ENCODE peak calls at places on chromosomes 2 and 18, in seven cellular contexts. C is mesenchymal stem cell; E is CD8-positive, alpha-beta T cell; Y is foreskin fibroblast; F is effector memory CD4-positive, alpha-beta T cell; M is GM23338; X is CD8-positive, alpha-beta memory T cell. N is an unnamed sample.

GRCh38 chr18:73564073-73564472 is 583.6 kb downstream of the FBXO15 start:
- DNase-seq in C (peak), E (no peak), Y (peak), F (no peak), M (no peak), X (no peak), N (peak)

GRCh38 chr18:64271975-64272659 is 123.2 kb upstream of the LINC00305 start:
- DNase-seq in C (no peak), E (no peak), Y (no peak), F (no peak), M (no peak), X (no peak), N (no peak)

GRCh38 chr2:208148803-208149202 is 2.8 kb upstream of the CRYGB start:
- DNase-seq in C (no peak), E (no peak), Y (no peak), F (no peak), M (peak), X (no peak), N (no peak)

GRCh38 chr2:159971365-159972122 is 90.9 kb downstream of the PLA2R1 start:
- DNase-seq in C (no peak), E (no peak), Y (no peak), F (no peak), M (no peak), X (no peak), N (no peak)

GRCh38 chr2:48341556-48342133 is 188.3 kb upstream of the STON1 start:
- DNase-seq in C (no peak), E (no peak), Y (no peak), F (no peak), M (no peak), X (no peak), N (peak)

GRCh38 chr2:237440819-237441281 is 26.9 kb upstream of the COL6A3 start:
- DNase-seq in C (peak), E (no peak), Y (peak), F (no peak), M (no peak), X (no peak), N (no peak)

GRCh38 chr2:143513081-143513480 is 383.9 kb downstream of the ARHGAP15 start:
- DNase-seq in C (peak), E (no peak), Y (peak), F (no peak), M (peak), X (no peak), N (peak)

GRCh38 chr2:198374375-198375072 is 570.1 kb downstream of the PLCL1 start:
- DNase-seq in C (peak), E (no peak), Y (peak), F (no peak), M (peak), X (no peak), N (peak)

GRCh38 chr2:6917071-6917760 is at the start of gene RNF144A:
- DNase-seq in C (peak), E (peak), Y (peak), F (peak), M (peak), X (peak), N (peak)

GRCh38 chr2:168211664-168212163 is 35.7 kb downstream of the STK39 start:
- DNase-seq in C (no peak), E (no peak), Y (no peak), F (no peak), M (no peak), X (no peak), N (no peak)

GRCh38 chr2:15163316-15163715 is 397.8 kb downstream of the NBAS start:
- DNase-seq in C (no peak), E (no peak), Y (peak), F (no peak), M (no peak), X (no peak), N (no peak)

GRCh38 chr2:219561179-219562048 is 9.9 kb downstream of the OBSL1 start:
- DNase-seq in C (no peak), E (no peak), Y (no peak), F (no peak), M (peak), X (no peak), N (no peak)

GRCh38 chr18:61606068-61606660 is 272.9 kb downstream of the CDH20 start:
- DNase-seq in C (peak), E (no peak), Y (peak), F (no peak), M (peak), X (no peak), N (peak)

GRCh38 chr2:171595896-171596295 is 73.6 kb downstream of the CYBRD1 start:
- DNase-seq in C (peak), E (no peak), Y (peak), F (no peak), M (no peak), X (no peak), N (peak)

GRCh38 chr2:166373951-166374350 is 1.8 kb downstream of the SCN9A start:
- DNase-seq in C (peak), E (no peak), Y (peak), F (no peak), M (peak), X (no peak), N (peak)
- H3K4me3 ChIP-seq in C (no peak), E (no peak), Y (peak), F (no peak), M (no peak), X (no peak), N (no peak)

GRCh38 chr2:9439536-9439935 is 16.1 kb downstream of the CPSF3 start:
- DNase-seq in C (peak), E (no peak), Y (peak), F (no peak), M (no peak), X (no peak), N (peak)

GRCh38 chr2:9434484-9434883 is 11.0 kb downstream of the CPSF3 start:
- DNase-seq in C (peak), E (no peak), Y (no peak), F (no peak), M (no peak), X (no peak), N (peak)

GRCh38 chr2:9445089-9445488 is 21.6 kb downstream of the CPSF3 start:
- DNase-seq in C (no peak), E (no peak), Y (no peak), F (no peak), M (no peak), X (no peak), N (no peak)

GRCh38 chr2:9441556-9441955 is 18.1 kb downstream of the CPSF3 start:
- DNase-seq in C (peak), E (no peak), Y (no peak), F (no peak), M (no peak), X (no peak), N (no peak)

DNA sequence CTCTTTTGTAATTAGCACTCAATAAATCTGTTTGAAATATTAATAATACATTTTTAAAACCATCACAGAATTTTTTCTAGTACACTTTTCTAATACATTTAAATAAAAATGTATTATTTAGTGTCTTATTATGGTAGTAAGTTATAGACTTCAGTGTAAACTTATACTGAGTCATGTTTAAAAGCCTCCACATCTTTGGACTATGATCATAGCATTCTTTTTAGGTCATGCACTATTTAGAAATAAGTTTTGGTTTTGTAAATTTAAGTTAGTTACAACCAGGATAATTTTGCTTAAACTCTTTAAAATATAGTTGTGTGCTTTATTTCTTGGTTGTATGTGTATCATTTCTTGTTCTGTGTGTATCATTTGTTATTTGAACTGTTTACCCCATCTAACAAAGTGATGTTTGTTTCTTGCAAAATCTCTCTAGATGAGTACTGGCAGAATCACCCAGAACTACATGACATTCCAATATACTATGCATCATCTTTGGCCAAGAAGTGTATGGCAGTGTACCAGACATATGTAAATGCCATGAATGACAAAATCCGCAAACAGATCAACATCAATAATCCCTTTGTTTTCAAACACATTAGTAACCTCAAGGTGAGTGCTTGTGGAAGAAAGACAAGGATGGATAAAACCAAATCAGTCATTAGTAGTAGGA is 16.7 kb downstream of the CPSF3 start:
- DNase-seq in C (peak), E (no peak), Y (peak), F (no peak), M (no peak), X (no peak), N (peak)
- H3K4me3 ChIP-seq in C (no peak), E (no peak), Y (no peak), F (no peak), M (no peak), X (no peak), N (no peak)

GRCh38 chr2:55031505-55031904 is 18.7 kb downstream of the RTN4 start:
- DNase-seq in C (no peak), E (no peak), Y (no peak), F (no peak), M (no peak), X (no peak), N (no peak)

GRCh38 chr2:55033076-55033742 is 17.0 kb downstream of the RTN4 start:
- DNase-seq in C (no peak), E (no peak), Y (no peak), F (no peak), M (no peak), X (no peak), N (peak)

GRCh38 chr2:55033921-55034320 is 16.3 kb downstream of the RTN4 start:
- DNase-seq in C (no peak), E (no peak), Y (no peak), F (no peak), M (no peak), X (no peak), N (no peak)

GRCh38 chr2:55038428-55038827 is 11.8 kb downstream of the RTN4 start:
- DNase-seq in C (no peak), E (no peak), Y (no peak), F (no peak), M (no peak), X (no peak), N (no peak)

GRCh38 chr2:55035716-55036115 is 14.5 kb downstream of the RTN4 start:
- DNase-seq in C (no peak), E (no peak), Y (no peak), F (no peak), M (no peak), X (no peak), N (no peak)
- H3K4me3 ChIP-seq in C (no peak), E (no peak), Y (no peak), F (no peak), M (no peak), X (no peak), N (no peak)

GRCh38 chr18:59902993-59903610 is 3.3 kb downstream of the PMAIP1 start:
- DNase-seq in C (no peak), E (no peak), Y (no peak), F (no peak), M (no peak), X (no peak), N (no peak)
- H3K4me3 ChIP-seq in C (no peak), E (no peak), Y (no peak), F (no peak), M (peak), X (no peak), N (peak)

DNA sequence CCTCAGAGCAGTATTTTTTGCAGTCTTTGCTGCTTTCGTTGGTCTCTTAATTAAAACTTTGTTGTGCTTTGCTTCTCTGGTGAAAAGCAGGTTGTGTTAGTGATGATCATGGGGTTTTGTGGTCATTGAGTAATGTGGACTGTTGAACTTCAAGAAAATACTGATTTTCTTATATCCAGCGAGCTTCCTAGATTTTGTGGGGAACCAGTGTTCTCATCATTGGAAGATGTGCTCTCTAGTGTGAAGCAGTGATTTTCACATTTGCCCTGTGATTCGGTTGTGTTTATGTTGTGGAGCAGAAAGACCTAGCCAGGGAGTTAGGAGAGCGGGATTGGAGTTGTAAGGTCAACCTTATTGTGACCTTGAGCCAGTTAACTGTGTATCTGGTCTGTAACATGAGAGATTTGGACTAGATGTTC is 12.4 kb downstream of the ASAP2 start:
- DNase-seq in C (peak), E (no peak), Y (peak), F (no peak), M (no peak), X (no peak), N (peak)
- H3K4me3 ChIP-seq in C (no peak), E (no peak), Y (no peak), F (no peak), M (no peak), X (no peak), N (no peak)

GRCh38 chr2:69911985-69912563 is 2.8 kb upstream of the MXD1 start:
- DNase-seq in C (peak), E (no peak), Y (peak), F (no peak), M (peak), X (no peak), N (peak)

GRCh38 chr2:69902213-69902922 is 8.6 kb downstream of the SNRNP27 start:
- DNase-seq in C (no peak), E (peak), Y (no peak), F (no peak), M (no peak), X (no peak), N (no peak)

GRCh38 chr2:69907216-69907615 is 7.7 kb upstream of the MXD1 start:
- DNase-seq in C (no peak), E (no peak), Y (no peak), F (no peak), M (no peak), X (no peak), N (no peak)
- H3K4me3 ChIP-seq in C (no peak), E (no peak), Y (no peak), F (no peak), M (no peak), X (no peak), N (no peak)

DNA sequence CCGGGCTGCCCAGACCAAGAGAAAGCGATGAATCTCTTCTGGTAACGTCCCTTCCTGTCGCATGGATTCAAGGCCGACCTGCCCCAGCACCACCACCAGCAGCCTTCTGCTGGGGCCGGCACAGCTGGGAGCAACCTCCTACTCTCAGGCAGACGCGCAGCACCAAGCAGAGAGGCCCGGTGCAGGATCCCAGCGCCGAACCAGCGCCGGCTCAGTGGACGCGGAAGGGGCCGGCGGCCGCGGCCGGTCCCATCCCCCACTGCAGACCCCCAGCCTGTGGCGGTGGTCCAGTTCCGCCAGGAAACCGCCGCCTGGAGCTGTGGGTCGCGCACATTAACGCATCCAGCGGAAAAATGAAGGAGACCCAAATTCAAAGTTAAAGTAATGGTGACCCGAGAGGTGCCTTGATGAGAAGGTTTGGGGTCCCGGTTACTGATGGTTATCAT is 525 bp upstream of the MAL start:
- DNase-seq in C (no peak), E (peak), Y (peak), F (no peak), M (peak), X (no peak), N (no peak)
- H3K4me3 ChIP-seq in C (no peak), E (peak), Y (no peak), F (peak), M (peak), X (peak), N (no peak)

DNA sequence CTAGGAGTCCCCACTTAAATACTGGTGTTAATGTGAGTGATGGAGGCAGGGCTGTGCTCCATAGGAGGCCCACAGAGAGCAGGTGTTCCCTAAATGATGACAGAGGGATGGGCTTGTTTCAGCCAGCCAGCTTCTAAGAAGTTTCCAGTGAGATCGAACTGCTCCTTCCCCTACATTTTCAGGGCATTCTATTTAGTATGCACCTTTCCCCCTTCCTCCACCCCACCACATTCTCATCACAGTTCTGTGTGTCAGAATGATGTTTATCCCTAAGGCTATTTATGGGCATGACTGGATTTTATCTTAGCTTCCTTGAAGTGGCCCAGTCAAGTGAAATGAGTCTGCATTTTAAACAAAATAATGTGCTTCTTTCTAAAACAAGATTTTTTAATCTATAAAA is 213.1 kb downstream of the TRIB2 start:
- DNase-seq in C (peak), E (no peak), Y (no peak), F (no peak), M (peak), X (no peak), N (no peak)
- H3K4me3 ChIP-seq in C (no peak), E (no peak), Y (no peak), F (no peak), M (no peak), X (no peak), N (no peak)

GRCh38 chr2:80266231-80266630 is 38.3 kb downstream of the LRRTM1 start:
- DNase-seq in C (no peak), E (no peak), Y (no peak), F (no peak), M (no peak), X (no peak), N (no peak)
- H3K4me3 ChIP-seq in C (no peak), E (no peak), Y (no peak), F (no peak), M (no peak), X (no peak), N (no peak)

N was measured in choroid plexus epithelial cell.